ENCODE peak calls at places on chromosomes 12 and 14, in eight cellular contexts. M is kidney glomerular epithelial cell; T is amygdala; B is globus pallidus; Z is naive thymus-derived CD8-positive, alpha-beta T cell; S is stimulated activated CD8-positive, alpha-beta memory T cell treated with anti-CD3 and anti-CD28 coated beads, Interleukin-4, amount 100 ng/mL, for 1 hour; L is activated CD8-positive, alpha-beta T cell treated with anti-CD3 and anti-CD28 coated beads, Interleukin-2, amount 10 ng/mL, durations not matched to agents 7 days and 5 days; W is fibroblast of the aortic adventitia. U is an unnamed sample.

GRCh38 chr14:22978873-22979671 is 3.3 kb downstream of the AJUBA start:
- DNase-seq in M (no peak), T (no peak), B (no peak), Z (no peak), S (no peak), L (no peak), W (no peak), U (no peak)

GRCh38 chr12:123962530-123962929 is 10.1 kb downstream of the CCDC92 start:
- DNase-seq in M (no peak), T (no peak), B (no peak), Z (no peak), S (no peak), L (no peak), W (no peak), U (no peak)

GRCh38 chr14:94622653-94623421 is 10.6 kb downstream of the SERPINA3 start:
- DNase-seq in M (no peak), T (no peak), B (no peak), Z (no peak), S (no peak), L (no peak), W (no peak), U (no peak)

GRCh38 chr14:69636051-69636639 is 24.7 kb downstream of the SUSD6 start:
- DNase-seq in M (no peak), T (no peak), B (no peak), Z (peak), S (no peak), L (no peak), W (no peak), U (no peak)

GRCh38 chr12:10701226-10701681 is 21.9 kb downstream of the YBX3 start:
- DNase-seq in M (no peak), T (no peak), B (no peak), Z (no peak), S (no peak), L (no peak), W (no peak), U (no peak)

GRCh38 chr12:126742326-126742725 is 1524.6 kb upstream of the TMEM132C start:
- DNase-seq in M (no peak), T (peak), B (peak), Z (no peak), S (no peak), L (no peak), W (peak), U (no peak)

GRCh38 chr12:6340745-6341438 is 984 bp downstream of the TNFRSF1A start:
- DNase-seq in M (no peak), T (no peak), B (no peak), Z (no peak), S (no peak), L (no peak), W (no peak), U (no peak)

GRCh38 chr14:94367896-94368590 is 20.4 kb downstream of the SERPINA1 start:
- DNase-seq in M (no peak), T (no peak), B (no peak), Z (no peak), S (no peak), L (no peak), W (no peak), U (no peak)

GRCh38 chr12:69136931-69137613 is 102.3 kb upstream of the CPSF6 start:
- DNase-seq in M (no peak), T (no peak), B (no peak), Z (no peak), S (no peak), L (no peak), W (peak), U (no peak)

GRCh38 chr12:28027328-28027727 is 54.8 kb upstream of the PTHLH start:
- DNase-seq in M (no peak), T (no peak), B (no peak), Z (no peak), S (no peak), L (no peak), W (peak), U (no peak)

GRCh38 chr12:7460375-7461259 is 16.7 kb upstream of the CD163L1 start:
- DNase-seq in M (peak), T (peak), B (peak), Z (peak), S (peak), L (peak), W (peak), U (no peak)

GRCh38 chr12:120936197-120936596 is 32.0 kb upstream of the SPPL3 start:
- DNase-seq in M (no peak), T (no peak), B (peak), Z (no peak), S (no peak), L (no peak), W (no peak), U (no peak)

GRCh38 chr12:6076340-6076739 is 48.1 kb downstream of the VWF start:
- DNase-seq in M (no peak), T (no peak), B (no peak), Z (no peak), S (no peak), L (no peak), W (no peak), U (no peak)

GRCh38 chr12:120290541-120291312 is 976 bp downstream of the RNU4-2 start:
- DNase-seq in M (no peak), T (no peak), B (peak), Z (peak), S (no peak), L (no peak), W (no peak), U (no peak)

GRCh38 chr12:103288016-103288415 is 207.8 kb downstream of the C12orf42 start:
- DNase-seq in M (no peak), T (no peak), B (no peak), Z (no peak), S (no peak), L (no peak), W (no peak), U (no peak)

GRCh38 chr14:70281938-70282337 is 77.5 kb downstream of the COX16 start:
- DNase-seq in M (no peak), T (no peak), B (peak), Z (no peak), S (no peak), L (no peak), W (no peak), U (no peak)

GRCh38 chr12:98838282-98838681 is 193.2 kb downstream of the APAF1 start:
- DNase-seq in M (no peak), T (no peak), B (peak), Z (no peak), S (no peak), L (no peak), W (peak), U (no peak)

GRCh38 chr14:93044601-93045000 is 71.1 kb downstream of the ITPK1 start:
- DNase-seq in M (no peak), T (no peak), B (no peak), Z (no peak), S (no peak), L (no peak), W (no peak), U (no peak)

GRCh38 chr12:122749569-122750332 is 2.9 kb upstream of the DENR start:
- DNase-seq in M (no peak), T (no peak), B (no peak), Z (no peak), S (no peak), L (no peak), W (no peak), U (no peak)

GRCh38 chr14:95407342-95407741 is 87.6 kb upstream of the CLMN start:
- DNase-seq in M (no peak), T (no peak), B (no peak), Z (no peak), S (no peak), L (no peak), W (no peak), U (no peak)

GRCh38 chr12:20220339-20220738 is 148.0 kb upstream of the PDE3A start:
- DNase-seq in M (peak), T (no peak), B (no peak), Z (no peak), S (no peak), L (no peak), W (peak), U (peak)